ENCODE peak calls at places on chromosomes 11 and 22, in four cellular contexts. One of them, this sample, is unnamed.

GRCh38 chr11:69138265-69138664 is 17.5 kb upstream of the SMIM38 start:
- DNase-seq in Right ventricle myocardium superior: no peak
- DNase-seq in HEK293T: no peak
- DNase-seq in cardiac muscle cell: no peak
- DNase-seq in this sample: no peak

GRCh38 chr11:336666-337002 is 16.0 kb upstream of the IFITM3 start:
- DNase-seq in Right ventricle myocardium superior: no peak
- DNase-seq in HEK293T: no peak
- DNase-seq in cardiac muscle cell: no peak
- DNase-seq in this sample: no peak

GRCh38 chr11:126415128-126415527 is 59.6 kb downstream of the ST3GAL4 start:
- DNase-seq in cardiac muscle cell: no peak
- DNase-seq in HEK293T: no peak
- DNase-seq in Right ventricle myocardium superior: peak
- DNase-seq in this sample: no peak

GRCh38 chr22:24432059-24432853 is 4.9 kb downstream of the ADORA2A start:
- DNase-seq in cardiac muscle cell: peak
- DNase-seq in Right ventricle myocardium superior: peak
- DNase-seq in HEK293T: no peak
- DNase-seq in this sample: no peak

GRCh38 chr22:49307870-49308269 is 519.8 kb downstream of the BRD1 start:
- DNase-seq in cardiac muscle cell: no peak
- DNase-seq in HEK293T: no peak
- DNase-seq in Right ventricle myocardium superior: no peak
- DNase-seq in this sample: peak

GRCh38 chr22:36870250-36870649 is 9.4 kb downstream of the NCF4 start:
- DNase-seq in HEK293T: no peak
- DNase-seq in cardiac muscle cell: no peak
- DNase-seq in Right ventricle myocardium superior: no peak
- DNase-seq in this sample: no peak

GRCh38 chr22:19527321-19527721 is 3.1 kb upstream of the CLDN5 start:
- DNase-seq in cardiac muscle cell: no peak
- DNase-seq in HEK293T: no peak
- DNase-seq in Right ventricle myocardium superior: no peak
- DNase-seq in this sample: no peak

GRCh38 chr22:41589260-41589600 is 410 bp downstream of the PMM1 start:
- DNase-seq in Right ventricle myocardium superior: no peak
- DNase-seq in HEK293T: no peak
- DNase-seq in cardiac muscle cell: peak
- DNase-seq in this sample: no peak

GRCh38 chr22:27057717-27058116 is 400.3 kb downstream of the MIAT start:
- DNase-seq in Right ventricle myocardium superior: no peak
- DNase-seq in cardiac muscle cell: no peak
- DNase-seq in HEK293T: no peak
- DNase-seq in this sample: no peak

GRCh38 chr11:60838132-60838531 is 3.8 kb upstream of the CCDC86 start:
- DNase-seq in cardiac muscle cell: peak
- DNase-seq in Right ventricle myocardium superior: no peak
- DNase-seq in HEK293T: peak
- DNase-seq in this sample: no peak

GRCh38 chr22:29071261-29072045 is 1.4 kb upstream of the KREMEN1 start:
- DNase-seq in cardiac muscle cell: peak
- DNase-seq in HEK293T: peak
- DNase-seq in Right ventricle myocardium superior: peak
- DNase-seq in this sample: no peak

GRCh38 chr11:61960532-61960931 is 6.9 kb downstream of the FTH1 start:
- DNase-seq in HEK293T: no peak
- DNase-seq in cardiac muscle cell: no peak
- DNase-seq in Right ventricle myocardium superior: peak
- DNase-seq in this sample: no peak

GRCh38 chr11:122720482-122720881 is 65.0 kb downstream of the UBASH3B start:
- DNase-seq in cardiac muscle cell: no peak
- DNase-seq in Right ventricle myocardium superior: no peak
- DNase-seq in HEK293T: no peak
- DNase-seq in this sample: peak

GRCh38 chr22:18048441-18048898 is 24.1 kb upstream of the MICAL3 start:
- DNase-seq in HEK293T: no peak
- DNase-seq in cardiac muscle cell: no peak
- DNase-seq in Right ventricle myocardium superior: no peak
- DNase-seq in this sample: peak

GRCh38 chr22:24105661-24106060 is 75.6 kb upstream of the SUSD2 start:
- DNase-seq in HEK293T: no peak
- DNase-seq in Right ventricle myocardium superior: no peak
- DNase-seq in cardiac muscle cell: no peak
- DNase-seq in this sample: no peak

GRCh38 chr22:39183991-39184585 is 31.6 kb upstream of the CBX7 start:
- DNase-seq in HEK293T: peak
- DNase-seq in cardiac muscle cell: peak
- DNase-seq in Right ventricle myocardium superior: peak
- DNase-seq in this sample: no peak

GRCh38 chr11:10398525-10398924 is 56.5 kb upstream of the AMPD3 start:
- DNase-seq in HEK293T: no peak
- DNase-seq in cardiac muscle cell: no peak
- DNase-seq in Right ventricle myocardium superior: peak
- DNase-seq in this sample: no peak

GRCh38 chr11:75717608-75718403 is at the start of gene MOGAT2:
- DNase-seq in Right ventricle myocardium superior: no peak
- DNase-seq in HEK293T: no peak
- DNase-seq in cardiac muscle cell: no peak
- DNase-seq in this sample: no peak

GRCh38 chr11:75311858-75312288 is 39.6 kb downstream of the ARRB1 start:
- DNase-seq in cardiac muscle cell: no peak
- DNase-seq in HEK293T: peak
- DNase-seq in Right ventricle myocardium superior: peak
- DNase-seq in this sample: no peak

GRCh38 chr11:102186836-102187235 is 76.6 kb downstream of the YAP1 start:
- DNase-seq in cardiac muscle cell: peak
- DNase-seq in Right ventricle myocardium superior: no peak
- DNase-seq in HEK293T: no peak
- DNase-seq in this sample: peak

GRCh38 chr22:44331881-44332714 is 19.3 kb upstream of the SHISAL1 start:
- DNase-seq in HEK293T: peak
- DNase-seq in cardiac muscle cell: peak
- DNase-seq in Right ventricle myocardium superior: no peak
- DNase-seq in this sample: peak

GRCh38 chr11:110366234-110366633 is 63.5 kb upstream of the FDX1 start:
- DNase-seq in HEK293T: peak
- DNase-seq in cardiac muscle cell: peak
- DNase-seq in Right ventricle myocardium superior: peak
- DNase-seq in this sample: no peak

GRCh38 chr11:118670063-118670462 is 9.4 kb downstream of the TREH start:
- DNase-seq in cardiac muscle cell: no peak
- DNase-seq in Right ventricle myocardium superior: no peak
- DNase-seq in HEK293T: no peak
- DNase-seq in this sample: no peak

GRCh38 chr11:15106201-15106965 is 8.3 kb upstream of the INSC start:
- DNase-seq in cardiac muscle cell: no peak
- DNase-seq in Right ventricle myocardium superior: no peak
- DNase-seq in HEK293T: no peak
- DNase-seq in this sample: peak

GRCh38 chr11:119484741-119485605 is 62.0 kb upstream of the THY1 start:
- DNase-seq in HEK293T: no peak
- DNase-seq in Right ventricle myocardium superior: no peak
- DNase-seq in cardiac muscle cell: no peak
- DNase-seq in this sample: no peak

GRCh38 chr11:43962383-43962969 is 20.0 kb downstream of the C11orf96 start:
- DNase-seq in HEK293T: no peak
- DNase-seq in Right ventricle myocardium superior: no peak
- DNase-seq in cardiac muscle cell: no peak
- DNase-seq in this sample: peak

GRCh38 chr22:42931421-42932196 is 74.5 kb upstream of the ARFGAP3 start:
- DNase-seq in Right ventricle myocardium superior: no peak
- DNase-seq in HEK293T: no peak
- DNase-seq in cardiac muscle cell: no peak
- DNase-seq in this sample: no peak

GRCh38 chr22:36417281-36417686 is 29.5 kb upstream of the MYH9 start:
- DNase-seq in cardiac muscle cell: no peak
- DNase-seq in Right ventricle myocardium superior: no peak
- DNase-seq in HEK293T: no peak
- DNase-seq in this sample: no peak

GRCh38 chr22:18077639-18078328 is at the start of gene PEX26:
- DNase-seq in Right ventricle myocardium superior: peak
- DNase-seq in cardiac muscle cell: peak
- DNase-seq in HEK293T: peak
- DNase-seq in this sample: peak

GRCh38 chr22:16810188-16810802 is 14.9 kb downstream of the XKR3 start:
- DNase-seq in cardiac muscle cell: no peak
- DNase-seq in Right ventricle myocardium superior: no peak
- DNase-seq in HEK293T: no peak
- DNase-seq in this sample: no peak

GRCh38 chr22:49046000-49046545 is 781.6 kb downstream of the BRD1 start:
- DNase-seq in Right ventricle myocardium superior: no peak
- DNase-seq in cardiac muscle cell: no peak
- DNase-seq in HEK293T: no peak
- DNase-seq in this sample: no peak

GRCh38 chr22:36191106-36191836 is 10.3 kb downstream of the APOL4 start:
- DNase-seq in HEK293T: no peak
- DNase-seq in cardiac muscle cell: no peak
- DNase-seq in Right ventricle myocardium superior: peak
- DNase-seq in this sample: no peak

GRCh38 chr11:34356918-34357645 is 728 bp downstream of the ABTB2 start:
- DNase-seq in Right ventricle myocardium superior: peak
- DNase-seq in HEK293T: peak
- DNase-seq in cardiac muscle cell: peak
- DNase-seq in this sample: peak

GRCh38 chr22:44918166-44918924 is 91.5 kb downstream of the PHF21B start:
- DNase-seq in Right ventricle myocardium superior: peak
- DNase-seq in cardiac muscle cell: no peak
- DNase-seq in HEK293T: no peak
- DNase-seq in this sample: no peak

GRCh38 chr11:38835986-38836385 is 2237.9 kb upstream of the RAG2 start:
- DNase-seq in HEK293T: no peak
- DNase-seq in Right ventricle myocardium superior: no peak
- DNase-seq in cardiac muscle cell: no peak
- DNase-seq in this sample: peak

GRCh38 chr22:43206515-43207161 is 19.7 kb upstream of the TTLL12 start:
- DNase-seq in cardiac muscle cell: no peak
- DNase-seq in Right ventricle myocardium superior: no peak
- DNase-seq in HEK293T: no peak
- DNase-seq in this sample: no peak

This sample was measured in HAP-1.